ENCODE peak calls at places on chromosome 4, in five cellular contexts. One of them, this sample, is unnamed.

GRCh38 chr4:1621996-1622637 is 62.0 kb downstream of the FAM53A start:
- DNase-seq in pancreas: no peak
- DNase-seq in OCI-LY7: no peak
- DNase-seq in fibroblast of pulmonary artery: no peak
- DNase-seq in ascending aorta: no peak
- DNase-seq in this sample: no peak

GRCh38 chr4:176761872-176762271 is 30.9 kb downstream of the VEGFC start:
- DNase-seq in pancreas: no peak
- DNase-seq in OCI-LY7: no peak
- DNase-seq in fibroblast of pulmonary artery: no peak
- DNase-seq in ascending aorta: no peak
- DNase-seq in this sample: no peak

GRCh38 chr4:48906283-48907173 is at the start of gene OCIAD2:
- DNase-seq in pancreas: peak
- DNase-seq in OCI-LY7: peak
- DNase-seq in fibroblast of pulmonary artery: peak
- DNase-seq in ascending aorta: peak
- DNase-seq in this sample: peak

GRCh38 chr4:138535316-138535715 is 293.2 kb upstream of the SLC7A11 start:
- DNase-seq in pancreas: no peak
- DNase-seq in OCI-LY7: no peak
- DNase-seq in fibroblast of pulmonary artery: no peak
- DNase-seq in ascending aorta: no peak
- DNase-seq in this sample: no peak

GRCh38 chr4:156290811-156291210 is 337.1 kb upstream of the CTSO start:
- DNase-seq in pancreas: no peak
- DNase-seq in OCI-LY7: no peak
- DNase-seq in fibroblast of pulmonary artery: no peak
- DNase-seq in ascending aorta: no peak
- DNase-seq in this sample: no peak

GRCh38 chr4:111854494-111855087 is 290.7 kb upstream of the FAM241A start:
- DNase-seq in pancreas: no peak
- DNase-seq in OCI-LY7: peak
- DNase-seq in fibroblast of pulmonary artery: peak
- DNase-seq in ascending aorta: no peak
- DNase-seq in this sample: peak

GRCh38 chr4:90127706-90128345 is 632 bp downstream of the CCSER1 start:
- DNase-seq in pancreas: peak
- DNase-seq in OCI-LY7: no peak
- DNase-seq in fibroblast of pulmonary artery: no peak
- DNase-seq in ascending aorta: no peak
- DNase-seq in this sample: no peak

GRCh38 chr4:17810260-17811077 is at the start of the genes DCAF16 and NCAPG:
- DNase-seq in pancreas: peak
- DNase-seq in OCI-LY7: peak
- DNase-seq in fibroblast of pulmonary artery: peak
- DNase-seq in ascending aorta: peak
- DNase-seq in this sample: peak

GRCh38 chr4:32689520-32689919 is 1969.4 kb downstream of the PCDH7 start:
- DNase-seq in pancreas: no peak
- DNase-seq in OCI-LY7: no peak
- DNase-seq in fibroblast of pulmonary artery: peak
- DNase-seq in ascending aorta: no peak
- DNase-seq in this sample: no peak

GRCh38 chr4:88900432-88900831 is 156.6 kb downstream of the FAM13A start:
- DNase-seq in pancreas: no peak
- DNase-seq in OCI-LY7: no peak
- DNase-seq in fibroblast of pulmonary artery: peak
- DNase-seq in ascending aorta: no peak
- DNase-seq in this sample: no peak

GRCh38 chr4:14632041-14632440 is 370.2 kb upstream of the CPEB2 start:
- DNase-seq in pancreas: no peak
- DNase-seq in OCI-LY7: no peak
- DNase-seq in fibroblast of pulmonary artery: no peak
- DNase-seq in ascending aorta: no peak
- DNase-seq in this sample: no peak

GRCh38 chr4:185924458-185924857 is 112.5 kb upstream of the SORBS2 start:
- DNase-seq in pancreas: no peak
- DNase-seq in OCI-LY7: no peak
- DNase-seq in fibroblast of pulmonary artery: no peak
- DNase-seq in ascending aorta: no peak
- DNase-seq in this sample: no peak
- TF ChIP-seq CTCF in pancreas: no peak
- TF ChIP-seq CTCF in OCI-LY7: no peak
- TF ChIP-seq CTCF in fibroblast of pulmonary artery: no peak
- TF ChIP-seq CTCF in ascending aorta: no peak
- TF ChIP-seq CTCF in this sample: no peak

DNA sequence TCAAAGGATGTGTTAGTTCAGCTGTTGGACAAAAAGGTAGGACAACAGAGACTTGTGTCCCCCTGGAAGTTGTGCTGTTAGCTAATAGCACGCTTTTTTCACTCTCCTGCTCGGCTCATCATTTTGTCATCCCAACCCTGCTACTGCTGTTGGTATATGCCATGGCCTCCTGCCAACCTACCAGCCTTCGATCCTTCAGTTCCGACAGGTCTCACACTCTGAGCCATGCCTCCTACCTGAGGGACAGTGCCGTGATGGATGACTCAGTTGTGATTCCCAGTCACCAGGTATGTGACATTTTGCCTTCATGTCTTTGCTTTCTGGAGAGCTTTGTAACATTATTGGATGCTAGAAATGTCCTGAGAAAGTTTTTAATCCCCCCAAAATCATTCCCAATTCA is 268.1 kb downstream of the ANK2 start:
- DNase-seq in pancreas: no peak
- DNase-seq in OCI-LY7: no peak
- DNase-seq in fibroblast of pulmonary artery: no peak
- DNase-seq in ascending aorta: no peak
- DNase-seq in this sample: no peak
- TF ChIP-seq CTCF in pancreas: no peak
- TF ChIP-seq CTCF in OCI-LY7: no peak
- TF ChIP-seq CTCF in fibroblast of pulmonary artery: no peak
- TF ChIP-seq CTCF in ascending aorta: no peak
- TF ChIP-seq CTCF in this sample: no peak

DNA sequence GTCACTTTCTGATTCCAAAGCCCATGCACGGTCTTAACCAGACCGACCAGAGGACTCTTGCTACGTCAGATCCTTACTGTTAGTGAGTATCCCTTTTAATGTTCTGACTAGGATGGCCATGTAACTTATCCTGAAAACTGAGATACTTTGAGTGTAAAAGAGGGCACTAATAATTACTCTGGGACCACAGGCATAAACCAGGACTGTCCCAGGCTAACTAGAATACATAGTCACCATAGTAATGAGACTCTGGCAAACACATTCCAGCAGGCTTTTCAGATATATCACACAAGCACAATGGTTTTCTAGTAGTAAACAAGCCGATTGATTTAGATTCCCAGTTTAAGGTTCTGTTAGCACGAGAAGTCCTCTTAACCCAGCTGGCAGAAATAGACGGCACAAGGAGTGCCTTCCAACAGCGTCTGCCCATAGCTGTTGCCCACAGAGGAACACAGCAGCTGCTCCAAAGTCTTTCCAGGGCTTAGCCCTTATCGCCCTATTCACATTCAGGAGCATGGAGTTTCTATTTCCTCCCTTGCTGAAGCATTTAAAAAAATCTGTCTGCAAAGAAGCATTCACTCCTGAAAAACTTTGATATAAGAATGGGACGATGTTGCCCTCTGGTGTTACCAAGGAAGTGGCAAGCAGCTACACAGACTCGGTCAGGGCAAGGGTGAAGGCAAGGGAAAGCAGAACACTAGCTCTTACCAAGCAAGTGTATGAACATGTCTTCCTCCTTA is 92.4 kb downstream of the CXCL13 start:
- DNase-seq in pancreas: no peak
- DNase-seq in OCI-LY7: peak
- DNase-seq in fibroblast of pulmonary artery: peak
- DNase-seq in ascending aorta: no peak
- DNase-seq in this sample: no peak
- TF ChIP-seq CTCF in pancreas: peak
- TF ChIP-seq CTCF in OCI-LY7: peak
- TF ChIP-seq CTCF in fibroblast of pulmonary artery: peak
- TF ChIP-seq CTCF in ascending aorta: peak
- TF ChIP-seq CTCF in this sample: peak

DNA sequence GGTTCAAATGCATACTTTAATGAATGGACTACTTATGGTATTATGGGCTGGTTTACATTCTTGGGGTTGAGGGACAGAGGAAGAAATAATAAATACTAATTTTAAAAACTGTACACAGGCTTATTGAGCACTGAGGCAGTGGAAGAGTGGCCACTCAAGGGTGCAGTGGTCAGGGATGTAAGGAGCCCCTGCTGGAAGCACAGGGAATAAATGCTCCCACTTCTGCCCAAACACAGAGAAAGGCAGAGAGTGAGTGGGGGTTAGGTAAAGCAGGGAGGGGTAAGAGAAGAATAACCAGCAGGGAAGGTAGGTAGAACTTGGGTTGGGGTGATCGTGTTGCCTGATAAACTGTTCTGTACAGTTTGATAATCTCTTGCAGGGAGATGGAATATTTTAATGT is 60.0 kb downstream of the GAB1 start:
- DNase-seq in pancreas: no peak
- DNase-seq in OCI-LY7: no peak
- DNase-seq in fibroblast of pulmonary artery: no peak
- DNase-seq in ascending aorta: no peak
- DNase-seq in this sample: no peak
- TF ChIP-seq CTCF in pancreas: no peak
- TF ChIP-seq CTCF in OCI-LY7: peak
- TF ChIP-seq CTCF in fibroblast of pulmonary artery: peak
- TF ChIP-seq CTCF in ascending aorta: no peak
- TF ChIP-seq CTCF in this sample: no peak

DNA sequence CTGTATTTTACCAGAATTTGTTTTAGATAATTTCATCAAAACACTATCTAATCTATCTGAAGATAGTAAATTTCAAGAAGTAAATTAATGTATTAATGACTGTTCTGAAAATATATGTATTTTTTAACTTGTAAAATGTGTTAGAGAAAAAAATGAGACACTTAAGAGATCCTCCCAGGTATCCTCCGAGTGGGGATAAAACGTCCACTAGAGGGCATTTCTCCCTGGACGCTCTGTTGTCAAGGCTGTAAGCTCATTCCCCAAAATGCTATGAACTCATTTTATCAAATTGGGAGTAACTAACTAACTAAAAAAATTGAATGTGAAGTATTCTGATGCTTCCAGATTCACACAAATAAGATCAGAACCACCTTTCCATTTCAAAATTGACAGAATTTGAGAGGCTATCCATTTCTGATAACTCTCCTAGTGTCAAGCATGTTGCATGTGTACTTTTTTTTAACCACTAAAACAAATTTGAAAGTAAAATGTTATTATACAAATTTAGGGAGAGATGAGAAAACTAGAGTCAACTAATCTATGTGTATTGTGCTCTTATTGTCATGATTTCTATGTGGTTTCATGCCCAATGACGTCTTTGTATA is 337.3 kb upstream of the HS3ST1 start:
- DNase-seq in pancreas: no peak
- DNase-seq in OCI-LY7: peak
- DNase-seq in fibroblast of pulmonary artery: peak
- DNase-seq in ascending aorta: no peak
- DNase-seq in this sample: peak
- TF ChIP-seq CTCF in pancreas: peak
- TF ChIP-seq CTCF in OCI-LY7: peak
- TF ChIP-seq CTCF in fibroblast of pulmonary artery: peak
- TF ChIP-seq CTCF in ascending aorta: peak
- TF ChIP-seq CTCF in this sample: peak

GRCh38 chr4:102623622-102624021 is 122.5 kb downstream of the NFKB1 start:
- DNase-seq in pancreas: no peak
- DNase-seq in OCI-LY7: peak
- DNase-seq in fibroblast of pulmonary artery: peak
- DNase-seq in ascending aorta: no peak
- DNase-seq in this sample: peak
- TF ChIP-seq CTCF in pancreas: no peak
- TF ChIP-seq CTCF in OCI-LY7: peak
- TF ChIP-seq CTCF in fibroblast of pulmonary artery: peak
- TF ChIP-seq CTCF in ascending aorta: no peak
- TF ChIP-seq CTCF in this sample: peak

This sample was measured in neural crest cell.